ENCODE peak calls at places on chromosomes 13 and 19, in nine cellular contexts. O is NB4, B is heart left ventricle, V is tibial nerve, K is A549, A is uterus, L is sigmoid colon, M is H1, C is Peyer's patch. Y is an unnamed sample.

GRCh38 chr13:72530471-72530870 is 197.0 kb downstream of the MZT1 start:
- DNase-seq in B (no peak), O (no peak), M (no peak), V (no peak), A (no peak), K (no peak), L (no peak), C (no peak), Y (no peak)

GRCh38 chr13:110298566-110299321 is 8.2 kb downstream of the COL4A1 start:
- DNase-seq in K (no peak), V (no peak), C (no peak), O (no peak), L (peak; percentile 81), M (peak; percentile 57), A (no peak), B (peak; percentile 52), Y (no peak)

GRCh38 chr19:8158411-8159074 is 9.2 kb upstream of the FBN3 start:
- DNase-seq in K (peak; percentile 81), C (peak; percentile 60), O (peak; percentile 97), A (peak; percentile 42), M (no peak), L (peak; percentile 74), V (no peak), B (peak; percentile 61), Y (no peak)

GRCh38 chr19:289651-290538 is 1.3 kb downstream of the PLPP2 start:
- DNase-seq in M (peak; percentile 76), K (peak; percentile 86), V (no peak), O (no peak), B (no peak), C (no peak), L (no peak), A (peak; percentile 63), Y (no peak)

GRCh38 chr13:60019119-60019993 is 144.4 kb downstream of the DIAPH3 start:
- DNase-seq in O (peak; percentile 29), L (no peak), B (no peak), C (no peak), M (no peak), A (no peak), K (no peak), V (no peak), Y (no peak)

GRCh38 chr19:18091217-18091608 is 4.5 kb upstream of the IL12RB1 start:
- DNase-seq in C (peak; percentile 94), O (peak; percentile 81), K (no peak), B (peak; percentile 68), A (no peak), V (no peak), M (no peak), L (peak; percentile 78), Y (peak; percentile 70)

GRCh38 chr19:56094449-56094848 is 26.6 kb downstream of the ZNF787 start:
- DNase-seq in O (no peak), V (no peak), M (no peak), A (no peak), C (no peak), L (no peak), B (no peak), K (no peak), Y (no peak)

GRCh38 chr19:43625918-43626579 is 6.6 kb upstream of the ZNF428 start:
- DNase-seq in V (no peak), B (no peak), K (peak; percentile 71), M (peak; percentile 79), L (no peak), A (no peak), O (peak; percentile 73), C (no peak), Y (no peak)

GRCh38 chr19:38699647-38700349 is 44.5 kb downstream of the CAPN12 start:
- DNase-seq in L (no peak), O (no peak), M (no peak), C (no peak), V (no peak), A (no peak), B (no peak), K (no peak), Y (no peak)

DNA sequence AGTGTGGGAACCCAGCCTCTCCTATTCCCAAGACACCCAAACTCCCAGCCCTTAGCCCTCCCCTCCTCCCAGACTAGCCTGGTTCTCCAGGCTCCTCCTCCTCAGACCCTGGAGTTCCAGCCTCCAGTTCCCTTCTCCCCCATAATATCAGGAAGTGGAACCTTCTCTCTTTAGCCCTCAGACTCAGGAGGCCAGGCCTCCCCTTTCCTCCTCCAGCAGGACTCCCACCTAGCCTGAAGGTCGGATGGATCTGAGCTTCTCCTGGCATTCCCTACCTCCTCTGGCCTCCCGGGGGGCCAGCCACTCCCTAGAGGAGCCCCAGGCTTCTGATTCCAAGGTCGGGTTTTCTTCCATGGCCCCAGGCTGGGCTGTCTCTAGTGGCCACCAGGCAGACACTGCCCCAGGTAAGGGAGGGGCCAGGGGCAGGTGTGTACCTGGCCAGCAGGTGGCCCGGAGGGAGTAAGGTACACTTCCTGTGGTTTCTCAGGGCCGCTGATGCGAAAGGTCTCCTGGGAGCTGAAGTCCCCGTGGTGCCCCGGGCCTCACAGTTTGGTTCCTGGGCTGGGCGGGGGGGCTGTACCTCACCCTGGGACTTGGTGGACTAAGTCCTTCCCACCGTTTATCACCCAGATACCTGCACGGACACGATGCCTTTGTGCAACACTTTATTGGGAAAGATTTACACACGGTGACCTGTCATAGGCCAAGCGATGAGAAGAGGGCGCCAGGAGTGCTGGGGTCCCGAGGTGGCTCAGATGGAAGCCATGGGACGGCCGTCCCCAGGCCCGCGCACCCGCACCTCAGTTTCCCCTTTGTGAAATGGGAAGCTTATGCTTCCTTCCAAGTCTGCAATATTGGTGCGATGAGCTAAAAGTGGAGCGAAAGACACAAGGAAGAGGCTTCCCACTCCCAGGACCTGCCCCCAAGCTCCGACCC is at the start of gene TMC4:
- DNase-seq in K (peak; percentile 45), L (no peak), C (peak; percentile 40), V (no peak), A (no peak), O (no peak), M (peak; percentile 82), B (no peak), Y (no peak)
- H3K4me3 ChIP-seq in K (no peak within 1 kb of the TSS), L (no peak within 1 kb of the TSS), C (peak within 1 kb of the TSS; percentile 37), V (no peak within 1 kb of the TSS), A (no peak within 1 kb of the TSS), O (no peak within 1 kb of the TSS), M (peak within 1 kb of the TSS; percentile 62), B (no peak within 1 kb of the TSS), Y (no peak within 1 kb of the TSS)

DNA sequence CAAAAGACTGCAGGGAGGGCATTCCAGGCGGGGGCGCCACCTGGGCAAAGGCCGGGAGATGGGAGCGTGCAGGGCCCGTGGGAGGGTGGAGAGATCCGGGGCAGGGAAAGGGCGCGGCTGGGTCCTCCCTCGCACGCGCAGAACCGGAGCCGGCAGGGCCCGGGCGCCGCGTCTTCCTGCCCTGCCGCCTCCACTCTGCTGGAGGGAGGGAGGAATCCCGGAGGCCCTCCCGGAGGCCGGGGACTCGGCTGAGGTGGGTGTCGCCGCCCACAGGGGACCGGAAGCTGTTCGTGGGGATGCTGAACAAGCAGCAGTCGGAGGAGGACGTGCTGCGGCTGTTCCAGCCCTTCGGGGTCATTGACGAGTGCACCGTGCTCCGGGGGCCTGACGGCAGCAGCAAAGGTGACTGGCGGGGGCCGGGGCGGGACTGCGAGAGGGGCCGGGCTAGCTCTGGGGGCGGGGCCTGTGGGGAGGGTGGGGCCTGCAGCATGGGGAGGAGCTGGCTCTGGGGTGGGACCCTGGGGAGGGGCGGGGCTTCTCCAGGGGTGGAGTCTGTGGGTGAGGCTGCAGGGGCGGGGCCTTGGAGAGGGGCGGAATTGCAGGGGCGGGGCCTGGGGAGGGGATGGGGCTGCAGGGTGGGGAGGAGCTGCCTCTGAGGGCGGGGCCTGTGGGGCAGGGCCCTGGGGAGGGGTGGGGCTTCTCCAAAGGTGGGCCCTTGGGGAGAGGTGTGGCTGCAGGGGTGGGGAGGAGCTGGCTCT is 51.3 kb downstream of the CELF5 start:
- DNase-seq in A (peak; percentile 42), L (no peak), O (peak; percentile 66), B (peak; percentile 39), K (peak; percentile 94), V (no peak), M (peak; percentile 97), C (peak; percentile 81), Y (peak; percentile 66)
- TF ChIP-seq POLR2A in A (no peak), L (no peak), O (no peak), B (no peak), K (no peak), V (no peak), M (no peak), C (no peak), Y (no peak)

DNA sequence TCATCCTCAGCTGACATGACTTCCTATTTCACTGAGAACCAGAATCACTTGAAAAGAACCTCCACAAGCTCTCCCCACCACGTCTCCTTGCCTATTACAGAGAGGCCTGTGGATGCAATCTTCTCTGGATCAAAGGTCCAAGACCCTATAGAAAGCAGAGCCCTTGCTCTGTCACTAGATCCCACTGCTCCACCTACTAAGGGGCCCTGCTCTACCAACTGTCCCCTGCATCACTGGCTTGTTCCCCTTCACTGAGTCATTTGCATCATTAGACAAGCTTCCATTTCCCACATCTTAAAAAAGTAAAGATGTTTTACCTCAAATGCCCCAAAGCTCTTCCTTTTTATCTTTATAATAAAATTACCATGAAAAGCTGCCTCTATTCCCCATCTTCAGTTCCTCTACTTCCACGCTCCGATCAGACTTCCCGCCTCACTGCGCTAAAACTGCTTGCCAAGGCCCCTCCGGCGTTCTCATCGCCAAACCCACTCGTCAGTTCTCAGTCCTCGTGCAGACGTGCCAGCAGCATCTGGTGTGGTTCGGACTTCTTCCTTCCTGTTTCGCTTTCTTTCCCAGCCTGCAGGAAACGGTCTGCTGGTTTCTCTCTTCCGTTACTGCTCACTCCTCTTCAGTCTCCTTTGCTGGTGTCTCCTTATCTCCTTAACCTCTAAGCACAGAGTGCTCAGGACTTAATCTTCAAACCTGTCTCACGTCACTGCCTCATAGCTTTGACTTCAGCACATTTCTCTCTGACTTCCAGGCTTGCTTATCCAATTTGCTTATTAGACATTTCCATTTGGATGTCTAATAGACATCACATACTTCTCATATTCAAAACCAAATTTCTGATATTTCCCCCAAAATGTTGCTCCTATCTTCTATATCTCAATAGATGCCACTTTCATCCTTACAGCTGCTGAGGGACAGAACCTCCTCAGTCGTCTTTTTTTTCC is 40.5 kb downstream of the RCBTB2 start:
- DNase-seq in O (peak; percentile 93), A (peak; percentile 63), C (peak; percentile 85), L (peak; percentile 88), M (no peak), K (no peak), B (peak; percentile 86), V (peak; percentile 27), Y (peak; percentile 78)
- H3K4me3 ChIP-seq in O (peak overlapping the region; percentile 48), A (peak overlapping the region; percentile 12), C (peak overlapping the region; percentile 11), L (peak overlapping the region; percentile 11), M (no peak overlapping the region), K (no peak overlapping the region), B (peak overlapping the region; percentile 29), V (no peak overlapping the region), Y (peak overlapping the region; percentile 22)

GRCh38 chr19:49677901-49678674 is 1.0 kb downstream of the PRMT1 start:
- DNase-seq in C (peak; percentile 90), B (peak; percentile 70), O (peak; percentile 84), K (peak; percentile 82), M (peak; percentile 97), L (peak; percentile 82), V (peak; percentile 72), A (peak; percentile 76), Y (peak; percentile 47)

GRCh38 chr19:49678970-49679831 is 2.1 kb downstream of the PRMT1 start:
- DNase-seq in V (no peak), O (no peak), L (no peak), M (no peak), K (no peak), B (peak; percentile 28), A (peak; percentile 13), C (no peak), Y (peak; percentile 50)

GRCh38 chr19:49676690-49677231 is 310 bp upstream of the PRMT1 start:
- DNase-seq in B (peak; percentile 99), K (peak; percentile 100), C (peak; percentile 100), V (peak; percentile 100), A (peak; percentile 100), O (peak; percentile 100), M (peak; percentile 99), L (peak; percentile 100), Y (peak; percentile 100)

GRCh38 chr19:49676136-49676689 is 858 bp upstream of the PRMT1 start:
- DNase-seq in A (peak; percentile 93), K (peak; percentile 99), L (peak; percentile 97), M (no peak), C (peak; percentile 81), O (peak; percentile 88), B (peak; percentile 87), V (peak; percentile 69), Y (peak; percentile 77)

GRCh38 chr19:49677232-49677881 is at the start of gene PRMT1:
- DNase-seq in V (no peak), L (no peak), K (peak; percentile 76), M (peak; percentile 77), A (no peak), B (no peak), O (peak; percentile 73), C (peak; percentile 51), Y (peak; percentile 68)
- TF ChIP-seq POLR2A in V (peak; percentile 71), L (peak; percentile 85), K (peak; percentile 97), M (peak; percentile 98), A (peak; percentile 91), B (no peak), O (peak; percentile 78), C (peak; percentile 84), Y (peak; percentile 91)

Y was measured in right lobe of liver.